ENCODE peak calls at places on chromosomes 1 and 21, in five cellular contexts. One of them, this sample, is unnamed.

GRCh38 chr1:155022927-155023236 is 10.7 kb downstream of the DCST2 start:
- DNase-seq in H1: no peak
- DNase-seq in GM12891: no peak
- DNase-seq in GM12878: no peak
- DNase-seq in K562: no peak
- DNase-seq in this sample: no peak

GRCh38 chr1:65310078-65310587 is 790 bp downstream of the DNAJC6 start:
- DNase-seq in GM12878: no peak
- DNase-seq in GM12891: no peak
- DNase-seq in H1: peak; percentile 51
- DNase-seq in K562: peak; percentile 80
- DNase-seq in this sample: no peak

GRCh38 chr1:67831850-67832513 is 1.3 kb downstream of the GNG12 start:
- DNase-seq in K562: peak; percentile 40
- DNase-seq in GM12891: no peak
- DNase-seq in GM12878: no peak
- DNase-seq in H1: no peak
- DNase-seq in this sample: no peak

GRCh38 chr1:36253463-36253862 is 29.2 kb downstream of the THRAP3 start:
- DNase-seq in H1: no peak
- DNase-seq in K562: no peak
- DNase-seq in GM12891: no peak
- DNase-seq in GM12878: no peak
- DNase-seq in this sample: no peak

GRCh38 chr1:112298558-112298957 is 97.5 kb upstream of the CTTNBP2NL start:
- DNase-seq in H1: peak; percentile 47
- DNase-seq in GM12878: no peak
- DNase-seq in GM12891: peak; percentile 8
- DNase-seq in K562: peak; percentile 75
- DNase-seq in this sample: no peak

GRCh38 chr1:115189814-115190541 is 100.7 kb upstream of the TSPAN2 start:
- DNase-seq in K562: no peak
- DNase-seq in H1: no peak
- DNase-seq in GM12891: no peak
- DNase-seq in GM12878: no peak
- DNase-seq in this sample: no peak

GRCh38 chr1:116382857-116383256 is 9.8 kb downstream of the ATP1A1 start:
- DNase-seq in H1: no peak
- DNase-seq in GM12891: no peak
- DNase-seq in K562: peak; percentile 50
- DNase-seq in GM12878: no peak
- DNase-seq in this sample: no peak

GRCh38 chr1:154842635-154843034 is 27.4 kb downstream of the KCNN3 start:
- DNase-seq in GM12891: no peak
- DNase-seq in H1: no peak
- DNase-seq in GM12878: no peak
- DNase-seq in K562: no peak
- DNase-seq in this sample: no peak

DNA sequence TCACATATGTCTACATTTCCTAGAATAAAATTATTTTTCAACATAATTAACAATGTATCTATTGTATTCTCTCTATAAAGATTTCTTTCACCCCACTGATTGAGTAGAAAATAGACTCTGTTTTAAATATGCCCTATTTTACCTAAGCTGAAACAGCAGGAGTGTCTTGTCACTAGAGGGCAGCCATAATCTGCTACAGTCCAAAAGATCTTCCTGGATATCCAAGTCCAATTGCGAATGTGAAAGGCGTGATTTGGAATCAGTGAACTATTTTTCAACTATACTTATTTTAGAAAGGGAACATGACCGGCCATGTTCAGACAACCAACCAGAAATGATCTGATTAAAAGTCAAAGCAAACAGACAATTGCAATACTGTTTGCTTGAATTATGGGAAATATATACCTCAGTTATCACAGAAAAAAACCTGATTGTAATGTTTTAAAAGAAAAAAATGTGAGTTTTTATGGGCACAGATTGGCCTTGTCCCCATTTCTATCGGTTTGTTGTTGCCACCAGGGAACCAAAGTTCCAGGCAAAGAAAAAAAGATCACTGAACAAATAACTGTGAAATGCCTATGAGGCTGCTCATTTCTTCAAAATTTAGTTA is 1211.0 kb upstream of the ADGRL4 start:
- DNase-seq in GM12891: no peak
- DNase-seq in K562: no peak
- DNase-seq in GM12878: no peak
- DNase-seq in H1: no peak
- DNase-seq in this sample: no peak
- TF ChIP-seq TAF1 in GM12891: no peak
- TF ChIP-seq TAF1 in K562: no peak
- TF ChIP-seq TAF1 in GM12878: no peak
- TF ChIP-seq TAF1 in H1: no peak
- TF ChIP-seq TAF1 in this sample: no peak

DNA sequence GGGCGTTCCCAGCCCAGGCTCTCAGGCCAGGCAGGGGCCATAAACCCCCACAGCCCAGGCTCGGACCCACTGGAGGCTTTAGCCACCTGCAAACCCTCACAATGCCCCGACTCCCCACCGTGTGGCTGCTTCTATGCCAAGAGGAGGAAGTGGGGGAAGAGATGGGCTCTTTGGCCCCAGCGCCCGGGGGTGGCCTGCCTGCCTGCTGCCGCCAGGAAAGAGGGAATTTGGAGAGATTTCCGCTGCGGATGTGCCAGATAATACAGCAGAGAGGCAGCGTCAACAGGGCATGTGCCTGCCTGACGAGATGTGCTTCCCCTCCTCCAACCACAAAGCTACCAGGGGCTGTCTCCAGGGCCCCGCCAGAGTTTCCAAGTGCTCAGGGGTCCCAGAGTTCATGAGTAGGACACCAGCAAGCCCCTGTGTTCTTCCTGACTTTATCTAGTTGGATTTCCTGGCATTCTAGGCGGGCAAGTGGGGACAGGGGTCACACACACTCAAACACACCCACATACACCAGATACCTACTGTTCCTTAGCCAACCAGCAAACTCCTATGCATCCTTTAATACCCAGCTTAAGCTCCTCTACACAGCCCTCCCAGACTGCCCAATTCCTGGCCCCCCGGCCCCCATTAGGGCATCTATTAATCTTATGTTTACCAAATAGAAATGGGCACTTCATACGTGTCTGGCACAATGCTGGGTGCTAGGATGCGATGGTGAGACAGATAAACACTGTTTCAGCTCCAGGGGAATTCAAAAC is 14.1 kb downstream of the EPHA2 start:
- DNase-seq in K562: no peak
- DNase-seq in GM12891: no peak
- DNase-seq in H1: no peak
- DNase-seq in GM12878: no peak
- DNase-seq in this sample: no peak
- TF ChIP-seq POLR2A in K562: no peak
- TF ChIP-seq POLR2A in GM12891: no peak
- TF ChIP-seq POLR2A in H1: no peak
- TF ChIP-seq POLR2A in GM12878: no peak
- TF ChIP-seq POLR2A in this sample: no peak

DNA sequence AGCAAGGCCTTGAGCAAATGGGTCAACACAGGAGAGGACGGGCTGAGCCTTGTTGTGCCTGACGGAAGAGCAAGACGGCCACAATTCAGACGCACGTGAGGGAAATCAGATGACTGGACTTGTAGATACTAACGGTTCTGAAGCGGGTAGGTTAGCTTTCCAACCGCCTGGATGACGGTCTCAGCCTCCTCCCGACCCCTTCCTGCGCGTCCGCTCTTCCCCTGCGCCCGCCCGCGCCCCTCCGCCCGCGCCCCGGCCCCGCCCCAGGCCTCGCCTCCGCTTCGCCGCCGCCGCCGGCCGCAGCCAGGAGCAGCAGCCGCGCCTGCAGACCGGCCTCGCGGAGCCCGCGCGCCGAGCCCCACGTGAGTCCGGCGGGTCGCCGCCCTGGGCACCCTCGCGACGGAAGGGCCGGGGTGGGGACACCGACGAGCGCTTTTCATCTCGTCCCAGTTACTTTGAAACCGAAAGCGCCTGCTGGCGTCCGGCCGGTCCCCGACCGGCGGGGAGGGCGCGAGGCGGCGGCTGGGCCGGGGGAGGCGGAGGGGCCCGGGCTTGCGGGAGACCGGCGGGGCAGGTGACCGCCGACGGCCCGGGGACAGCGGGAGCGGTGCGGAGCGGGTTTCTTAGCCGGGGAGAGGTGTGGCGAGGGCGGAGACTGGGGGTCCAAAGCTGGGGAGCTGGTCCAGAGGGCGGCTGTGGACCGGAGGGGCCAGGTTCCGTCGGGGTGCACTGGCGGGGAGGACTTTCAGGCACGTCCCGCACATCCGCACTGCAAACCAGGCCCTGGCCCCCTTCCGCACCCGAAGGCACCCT is at the start of gene TRAF5:
- DNase-seq in H1: no peak
- DNase-seq in GM12878: no peak
- DNase-seq in GM12891: peak; percentile 42
- DNase-seq in K562: peak; percentile 81
- DNase-seq in this sample: peak; percentile 52
- TF ChIP-seq POLR2AphosphoS5 in H1: no peak
- TF ChIP-seq POLR2AphosphoS5 in GM12878: no peak
- TF ChIP-seq POLR2AphosphoS5 in GM12891: no peak
- TF ChIP-seq POLR2AphosphoS5 in K562: no peak
- TF ChIP-seq POLR2AphosphoS5 in this sample: no peak

GRCh38 chr21:36636439-36636838 is 62.5 kb upstream of the SIM2 start:
- DNase-seq in GM12891: no peak
- DNase-seq in K562: no peak
- DNase-seq in H1: no peak
- DNase-seq in GM12878: no peak
- DNase-seq in this sample: no peak
- TF ChIP-seq TAF1 in GM12891: no peak
- TF ChIP-seq TAF1 in K562: no peak
- TF ChIP-seq TAF1 in H1: no peak
- TF ChIP-seq TAF1 in GM12878: no peak
- TF ChIP-seq TAF1 in this sample: no peak

GRCh38 chr1:23367791-23368561 is 1.7 kb downstream of the ZNF436 start:
- DNase-seq in H1: peak; percentile 96
- DNase-seq in K562: peak; percentile 99
- DNase-seq in GM12891: peak; percentile 98
- DNase-seq in GM12878: peak; percentile 97
- DNase-seq in this sample: peak; percentile 98
- TF ChIP-seq POLR2A in H1: no peak
- TF ChIP-seq POLR2A in K562: peak; percentile 83
- TF ChIP-seq POLR2A in GM12891: peak; percentile 46
- TF ChIP-seq POLR2A in GM12878: peak; percentile 90
- TF ChIP-seq POLR2A in this sample: peak; percentile 64

GRCh38 chr1:87555366-87555765 is 226.7 kb downstream of the LMO4 start:
- DNase-seq in GM12891: no peak
- DNase-seq in H1: no peak
- DNase-seq in GM12878: no peak
- DNase-seq in K562: no peak
- DNase-seq in this sample: no peak

DNA sequence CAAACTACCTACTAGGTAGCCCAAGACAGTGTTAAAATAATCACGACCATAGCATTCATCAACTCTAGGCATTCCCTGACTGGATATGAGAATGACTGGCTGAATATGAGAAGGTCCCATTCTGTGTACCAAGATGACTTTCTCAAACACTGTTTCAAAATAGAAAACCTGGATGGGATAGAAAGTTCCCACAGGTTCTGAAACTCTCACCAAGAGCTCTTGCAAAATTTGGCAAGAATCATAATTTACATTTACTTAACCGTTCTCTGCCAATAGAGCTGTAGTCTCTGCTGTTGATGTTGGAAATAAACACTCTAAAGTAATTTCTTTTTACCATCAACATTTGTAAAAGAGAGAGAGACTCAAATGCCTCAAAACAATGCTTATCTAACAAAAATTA is 221.0 kb downstream of the LMO4 start:
- DNase-seq in K562: no peak
- DNase-seq in GM12878: no peak
- DNase-seq in H1: no peak
- DNase-seq in GM12891: no peak
- DNase-seq in this sample: no peak
- TF ChIP-seq POLR2AphosphoS5 in K562: no peak
- TF ChIP-seq POLR2AphosphoS5 in GM12878: no peak
- TF ChIP-seq POLR2AphosphoS5 in H1: no peak
- TF ChIP-seq POLR2AphosphoS5 in GM12891: no peak
- TF ChIP-seq POLR2AphosphoS5 in this sample: no peak

GRCh38 chr1:24067978-24068377 is 44.0 kb downstream of the MYOM3 start:
- DNase-seq in GM12878: no peak
- DNase-seq in GM12891: no peak
- DNase-seq in K562: no peak
- DNase-seq in H1: no peak
- DNase-seq in this sample: no peak

GRCh38 chr1:24074196-24074595 is 37.7 kb downstream of the MYOM3 start:
- DNase-seq in GM12878: no peak
- DNase-seq in H1: no peak
- DNase-seq in K562: no peak
- DNase-seq in GM12891: no peak
- DNase-seq in this sample: no peak

GRCh38 chr1:24069817-24070216 is 42.1 kb downstream of the MYOM3 start:
- DNase-seq in GM12878: no peak
- DNase-seq in GM12891: no peak
- DNase-seq in K562: no peak
- DNase-seq in H1: no peak
- DNase-seq in this sample: no peak

GRCh38 chr1:24071941-24072340 is 40.0 kb downstream of the MYOM3 start:
- DNase-seq in K562: no peak
- DNase-seq in H1: no peak
- DNase-seq in GM12891: no peak
- DNase-seq in GM12878: no peak
- DNase-seq in this sample: no peak

GRCh38 chr1:24070821-24071393 is 41.0 kb downstream of the MYOM3 start:
- DNase-seq in H1: peak; percentile 53
- DNase-seq in GM12891: peak; percentile 80
- DNase-seq in K562: peak; percentile 92
- DNase-seq in GM12878: peak; percentile 12
- DNase-seq in this sample: peak; percentile 77
- TF ChIP-seq TAF1 in H1: no peak
- TF ChIP-seq TAF1 in GM12891: no peak
- TF ChIP-seq TAF1 in K562: no peak
- TF ChIP-seq TAF1 in GM12878: no peak
- TF ChIP-seq TAF1 in this sample: no peak

This sample was measured in GM12892.